ENCODE peak calls at places on chromosomes 5 and 9, in ten cellular contexts. H, Z, G, T, R, Y, M, U, O and N are unnamed samples.

GRCh38 chr5:144880513-144880912 is 709.8 kb downstream of the KCTD16 start:
- DNase-seq in H (no peak), Z (no peak), G (no peak), T (no peak), R (no peak), Y (no peak), M (no peak), U (no peak), O (no peak), N (no peak)

GRCh38 chr9:7238244-7238637 is 480.5 kb downstream of the KDM4C start:
- DNase-seq in H (no peak), Z (no peak), G (no peak), T (no peak), R (no peak), Y (no peak), M (no peak), U (no peak), O (no peak), N (no peak)

GRCh38 chr5:32454821-32455220 is 10.3 kb upstream of the ZFR start:
- DNase-seq in H (no peak), Z (no peak), G (no peak), T (no peak), R (no peak), Y (no peak), M (no peak), U (no peak), O (no peak), N (no peak)

GRCh38 chr9:35481347-35481975 is 8.4 kb upstream of the RUSC2 start:
- DNase-seq in H (peak; percentile 71), Z (no peak), G (no peak), T (peak; percentile 35), R (peak; percentile 59), Y (peak; percentile 62), M (no peak), U (peak; percentile 57), O (no peak), N (peak; percentile 59)

GRCh38 chr9:93155716-93156474 is 21.8 kb upstream of the NINJ1 start:
- DNase-seq in H (no peak), Z (no peak), G (peak; percentile 80), T (no peak), R (no peak), Y (no peak), M (no peak), U (no peak), O (no peak), N (peak; percentile 51)

GRCh38 chr9:112921549-112921948 is 30.9 kb upstream of the SLC46A2 start:
- DNase-seq in H (peak; percentile 66), Z (no peak), G (no peak), T (peak; percentile 62), R (no peak), Y (no peak), M (no peak), U (no peak), O (no peak), N (peak; percentile 49)

GRCh38 chr5:133818869-133819600 is 149.4 kb downstream of the C5orf15 start:
- DNase-seq in H (peak; percentile 8), Z (no peak), G (no peak), T (no peak), R (no peak), Y (no peak), M (no peak), U (no peak), O (no peak), N (no peak)

GRCh38 chr9:70556736-70557135 is 142.3 kb upstream of the KLF9 start:
- DNase-seq in H (no peak), Z (no peak), G (no peak), T (no peak), R (no peak), Y (no peak), M (no peak), U (no peak), O (no peak), N (no peak)

GRCh38 chr5:59673438-59674058 is 220.0 kb downstream of the PDE4D start:
- DNase-seq in H (peak; percentile 70), Z (no peak), G (no peak), T (peak; percentile 71), R (no peak), Y (no peak), M (peak; percentile 39), U (no peak), O (peak; percentile 5), N (peak; percentile 70)

GRCh38 chr5:139759219-139759721 is 36.3 kb upstream of the PSD2 start:
- DNase-seq in H (no peak), Z (no peak), G (peak; percentile 46), T (no peak), R (no peak), Y (no peak), M (no peak), U (no peak), O (no peak), N (peak; percentile 73)

GRCh38 chr5:35545190-35545589 is 72.5 kb upstream of the SPEF2 start:
- DNase-seq in H (no peak), Z (no peak), G (no peak), T (no peak), R (no peak), Y (no peak), M (no peak), U (no peak), O (no peak), N (no peak)

GRCh38 chr5:132497488-132497997 is 7.0 kb upstream of the IRF1 start:
- DNase-seq in H (no peak), Z (peak; percentile 35), G (no peak), T (no peak), R (no peak), Y (peak; percentile 72), M (no peak), U (peak; percentile 82), O (no peak), N (no peak)

GRCh38 chr9:96186601-96187011 is 115.4 kb downstream of the HSD17B3 start:
- DNase-seq in H (no peak), Z (no peak), G (no peak), T (peak; percentile 88), R (peak; percentile 75), Y (peak; percentile 53), M (no peak), U (peak; percentile 8), O (no peak), N (no peak)

GRCh38 chr5:178995341-178995690 is 196 bp upstream of the GRM6 start:
- DNase-seq in H (no peak), Z (no peak), G (no peak), T (no peak), R (no peak), Y (no peak), M (no peak), U (no peak), O (no peak), N (peak; percentile 75)

GRCh38 chr9:131739988-131740648 is at the start of gene RAPGEF1:
- DNase-seq in H (no peak), Z (peak; percentile 86), G (no peak), T (peak; percentile 84), R (peak; percentile 74), Y (peak; percentile 62), M (peak; percentile 43), U (peak; percentile 80), O (peak; percentile 75), N (peak; percentile 63)

GRCh38 chr5:125227333-125228075 is 481.1 kb upstream of the ZNF608 start:
- DNase-seq in H (peak; percentile 14), Z (no peak), G (no peak), T (peak; percentile 31), R (peak; percentile 50), Y (no peak), M (no peak), U (no peak), O (no peak), N (peak; percentile 50)

GRCh38 chr5:149831492-149831891 is 101.4 kb downstream of the PPARGC1B start:
- DNase-seq in H (no peak), Z (no peak), G (no peak), T (no peak), R (no peak), Y (no peak), M (no peak), U (peak; percentile 7), O (no peak), N (no peak)

GRCh38 chr5:83407931-83408330 is 63.6 kb upstream of the VCAN start:
- DNase-seq in H (no peak), Z (no peak), G (no peak), T (no peak), R (no peak), Y (no peak), M (no peak), U (no peak), O (no peak), N (no peak)

GRCh38 chr9:109158656-109159055 is 8.4 kb downstream of the FRRS1L start:
- DNase-seq in H (no peak), Z (no peak), G (no peak), T (no peak), R (no peak), Y (no peak), M (no peak), U (no peak), O (no peak), N (no peak)

GRCh38 chr5:80756292-80756691 is 101.5 kb upstream of the DHFR start:
- DNase-seq in H (no peak), Z (no peak), G (no peak), T (peak; percentile 14), R (no peak), Y (no peak), M (no peak), U (no peak), O (no peak), N (peak; percentile 7)

GRCh38 chr5:102341918-102342317 is 45.8 kb upstream of the SLCO4C1 start:
- DNase-seq in H (no peak), Z (no peak), G (no peak), T (peak; percentile 20), R (no peak), Y (no peak), M (no peak), U (no peak), O (no peak), N (peak; percentile 93)

GRCh38 chr5:68181039-68181599 is 34.4 kb upstream of the PIK3R1 start:
- DNase-seq in H (no peak), Z (no peak), G (no peak), T (no peak), R (no peak), Y (no peak), M (no peak), U (no peak), O (no peak), N (no peak)

GRCh38 chr5:122053181-122054109 is 24.6 kb downstream of the LOX start:
- DNase-seq in H (no peak), Z (no peak), G (no peak), T (no peak), R (no peak), Y (no peak), M (no peak), U (no peak), O (no peak), N (no peak)

GRCh38 chr9:6414291-6414690 is 1.3 kb downstream of the UHRF2 start:
- DNase-seq in H (peak; percentile 29), Z (no peak), G (no peak), T (peak; percentile 23), R (no peak), Y (no peak), M (no peak), U (peak; percentile 2), O (no peak), N (peak; percentile 48)